ENCODE peak calls at places on chromosomes 13 and 19, in five cellular contexts. One of them, this sample, is unnamed.

GRCh38 chr13:107043016-107043957 is 475.4 kb upstream of the ARGLU1 start:
- DNase-seq in NCI-H1092: no peak
- DNase-seq in C1 segment of cervical spinal cord: no peak
- DNase-seq in stimulated activated CD8-positive, alpha-beta memory T cell treated with anti-CD3 and anti-CD28 coated beads, Interleukin-4, amount 100 ng/mL, for 4 hours: no peak
- DNase-seq in activated T-cell treated with anti-CD3 and anti-CD28 coated beads for 1 hour: no peak
- DNase-seq in this sample: no peak

GRCh38 chr13:64314286-64314685 is 2898.6 kb upstream of the PCDH20 start:
- DNase-seq in NCI-H1092: no peak
- DNase-seq in C1 segment of cervical spinal cord: no peak
- DNase-seq in stimulated activated CD8-positive, alpha-beta memory T cell treated with anti-CD3 and anti-CD28 coated beads, Interleukin-4, amount 100 ng/mL, for 4 hours: no peak
- DNase-seq in activated T-cell treated with anti-CD3 and anti-CD28 coated beads for 1 hour: no peak
- DNase-seq in this sample: peak

GRCh38 chr19:33402421-33403220 is 29.1 kb downstream of the CEBPG start:
- DNase-seq in NCI-H1092: no peak
- DNase-seq in C1 segment of cervical spinal cord: no peak
- DNase-seq in stimulated activated CD8-positive, alpha-beta memory T cell treated with anti-CD3 and anti-CD28 coated beads, Interleukin-4, amount 100 ng/mL, for 4 hours: no peak
- DNase-seq in activated T-cell treated with anti-CD3 and anti-CD28 coated beads for 1 hour: no peak
- DNase-seq in this sample: no peak

GRCh38 chr13:45325806-45326205 is 15.2 kb downstream of the TPT1 start:
- DNase-seq in NCI-H1092: no peak
- DNase-seq in C1 segment of cervical spinal cord: peak
- DNase-seq in stimulated activated CD8-positive, alpha-beta memory T cell treated with anti-CD3 and anti-CD28 coated beads, Interleukin-4, amount 100 ng/mL, for 4 hours: no peak
- DNase-seq in activated T-cell treated with anti-CD3 and anti-CD28 coated beads for 1 hour: no peak
- DNase-seq in this sample: peak

GRCh38 chr13:60169239-60170031 is 5.7 kb upstream of the DIAPH3 start:
- DNase-seq in NCI-H1092: no peak
- DNase-seq in C1 segment of cervical spinal cord: no peak
- DNase-seq in stimulated activated CD8-positive, alpha-beta memory T cell treated with anti-CD3 and anti-CD28 coated beads, Interleukin-4, amount 100 ng/mL, for 4 hours: no peak
- DNase-seq in activated T-cell treated with anti-CD3 and anti-CD28 coated beads for 1 hour: no peak
- DNase-seq in this sample: no peak

GRCh38 chr19:47598407-47599349 is 10.3 kb upstream of the BICRA start:
- DNase-seq in NCI-H1092: no peak
- DNase-seq in C1 segment of cervical spinal cord: no peak
- DNase-seq in stimulated activated CD8-positive, alpha-beta memory T cell treated with anti-CD3 and anti-CD28 coated beads, Interleukin-4, amount 100 ng/mL, for 4 hours: no peak
- DNase-seq in activated T-cell treated with anti-CD3 and anti-CD28 coated beads for 1 hour: no peak
- DNase-seq in this sample: peak

GRCh38 chr19:16627194-16627927 is 643 bp downstream of the MED26 start:
- DNase-seq in NCI-H1092: no peak
- DNase-seq in C1 segment of cervical spinal cord: no peak
- DNase-seq in stimulated activated CD8-positive, alpha-beta memory T cell treated with anti-CD3 and anti-CD28 coated beads, Interleukin-4, amount 100 ng/mL, for 4 hours: no peak
- DNase-seq in activated T-cell treated with anti-CD3 and anti-CD28 coated beads for 1 hour: no peak
- DNase-seq in this sample: no peak

GRCh38 chr19:21587549-21587948 is 82.1 kb downstream of the ZNF429 start:
- DNase-seq in NCI-H1092: no peak
- DNase-seq in C1 segment of cervical spinal cord: no peak
- DNase-seq in stimulated activated CD8-positive, alpha-beta memory T cell treated with anti-CD3 and anti-CD28 coated beads, Interleukin-4, amount 100 ng/mL, for 4 hours: no peak
- DNase-seq in activated T-cell treated with anti-CD3 and anti-CD28 coated beads for 1 hour: no peak
- DNase-seq in this sample: no peak

GRCh38 chr19:16001481-16002312 is 52.9 kb downstream of the OR10H4 start:
- DNase-seq in NCI-H1092: no peak
- DNase-seq in C1 segment of cervical spinal cord: no peak
- DNase-seq in stimulated activated CD8-positive, alpha-beta memory T cell treated with anti-CD3 and anti-CD28 coated beads, Interleukin-4, amount 100 ng/mL, for 4 hours: peak
- DNase-seq in activated T-cell treated with anti-CD3 and anti-CD28 coated beads for 1 hour: no peak
- DNase-seq in this sample: peak

GRCh38 chr19:17124025-17124424 is 48.4 kb downstream of the MYO9B start:
- DNase-seq in NCI-H1092: no peak
- DNase-seq in C1 segment of cervical spinal cord: no peak
- DNase-seq in stimulated activated CD8-positive, alpha-beta memory T cell treated with anti-CD3 and anti-CD28 coated beads, Interleukin-4, amount 100 ng/mL, for 4 hours: no peak
- DNase-seq in activated T-cell treated with anti-CD3 and anti-CD28 coated beads for 1 hour: no peak
- DNase-seq in this sample: no peak

GRCh38 chr13:49307365-49307764 is 59.6 kb downstream of the CDADC1 start:
- DNase-seq in NCI-H1092: no peak
- DNase-seq in C1 segment of cervical spinal cord: no peak
- DNase-seq in stimulated activated CD8-positive, alpha-beta memory T cell treated with anti-CD3 and anti-CD28 coated beads, Interleukin-4, amount 100 ng/mL, for 4 hours: no peak
- DNase-seq in activated T-cell treated with anti-CD3 and anti-CD28 coated beads for 1 hour: no peak
- DNase-seq in this sample: no peak

GRCh38 chr13:107928762-107929161 is 286.6 kb downstream of the LIG4 start:
- DNase-seq in NCI-H1092: no peak
- DNase-seq in C1 segment of cervical spinal cord: no peak
- DNase-seq in stimulated activated CD8-positive, alpha-beta memory T cell treated with anti-CD3 and anti-CD28 coated beads, Interleukin-4, amount 100 ng/mL, for 4 hours: no peak
- DNase-seq in activated T-cell treated with anti-CD3 and anti-CD28 coated beads for 1 hour: no peak
- DNase-seq in this sample: no peak

GRCh38 chr13:74258951-74259350 is 124.7 kb upstream of the KLF12 start:
- DNase-seq in NCI-H1092: no peak
- DNase-seq in C1 segment of cervical spinal cord: no peak
- DNase-seq in stimulated activated CD8-positive, alpha-beta memory T cell treated with anti-CD3 and anti-CD28 coated beads, Interleukin-4, amount 100 ng/mL, for 4 hours: no peak
- DNase-seq in activated T-cell treated with anti-CD3 and anti-CD28 coated beads for 1 hour: no peak
- DNase-seq in this sample: no peak

GRCh38 chr19:50792246-50792851 is 2.1 kb downstream of the ACP4 start:
- DNase-seq in NCI-H1092: no peak
- DNase-seq in C1 segment of cervical spinal cord: no peak
- DNase-seq in stimulated activated CD8-positive, alpha-beta memory T cell treated with anti-CD3 and anti-CD28 coated beads, Interleukin-4, amount 100 ng/mL, for 4 hours: no peak
- DNase-seq in activated T-cell treated with anti-CD3 and anti-CD28 coated beads for 1 hour: no peak
- DNase-seq in this sample: no peak

GRCh38 chr19:14494910-14495677 is 833 bp downstream of the GIPC1 start:
- DNase-seq in NCI-H1092: no peak
- DNase-seq in C1 segment of cervical spinal cord: no peak
- DNase-seq in stimulated activated CD8-positive, alpha-beta memory T cell treated with anti-CD3 and anti-CD28 coated beads, Interleukin-4, amount 100 ng/mL, for 4 hours: no peak
- DNase-seq in activated T-cell treated with anti-CD3 and anti-CD28 coated beads for 1 hour: no peak
- DNase-seq in this sample: no peak

GRCh38 chr13:87998081-87998480 is 326.9 kb downstream of the SLITRK5 start:
- DNase-seq in NCI-H1092: no peak
- DNase-seq in C1 segment of cervical spinal cord: no peak
- DNase-seq in stimulated activated CD8-positive, alpha-beta memory T cell treated with anti-CD3 and anti-CD28 coated beads, Interleukin-4, amount 100 ng/mL, for 4 hours: no peak
- DNase-seq in activated T-cell treated with anti-CD3 and anti-CD28 coated beads for 1 hour: no peak
- DNase-seq in this sample: no peak

GRCh38 chr13:42803563-42804212 is 22.3 kb downstream of the FAM216B start:
- DNase-seq in NCI-H1092: no peak
- DNase-seq in C1 segment of cervical spinal cord: no peak
- DNase-seq in stimulated activated CD8-positive, alpha-beta memory T cell treated with anti-CD3 and anti-CD28 coated beads, Interleukin-4, amount 100 ng/mL, for 4 hours: no peak
- DNase-seq in activated T-cell treated with anti-CD3 and anti-CD28 coated beads for 1 hour: no peak
- DNase-seq in this sample: peak

GRCh38 chr13:30787747-30788535 is 52.6 kb downstream of the ALOX5AP start:
- DNase-seq in NCI-H1092: no peak
- DNase-seq in C1 segment of cervical spinal cord: no peak
- DNase-seq in stimulated activated CD8-positive, alpha-beta memory T cell treated with anti-CD3 and anti-CD28 coated beads, Interleukin-4, amount 100 ng/mL, for 4 hours: no peak
- DNase-seq in activated T-cell treated with anti-CD3 and anti-CD28 coated beads for 1 hour: no peak
- DNase-seq in this sample: no peak

GRCh38 chr19:39405930-39406655 is 554 bp upstream of the ZFP36 start:
- DNase-seq in NCI-H1092: no peak
- DNase-seq in C1 segment of cervical spinal cord: no peak
- DNase-seq in stimulated activated CD8-positive, alpha-beta memory T cell treated with anti-CD3 and anti-CD28 coated beads, Interleukin-4, amount 100 ng/mL, for 4 hours: peak
- DNase-seq in activated T-cell treated with anti-CD3 and anti-CD28 coated beads for 1 hour: peak
- DNase-seq in this sample: no peak

GRCh38 chr13:86002921-86003488 is 203.8 kb upstream of the SLITRK6 start:
- DNase-seq in NCI-H1092: peak
- DNase-seq in C1 segment of cervical spinal cord: no peak
- DNase-seq in stimulated activated CD8-positive, alpha-beta memory T cell treated with anti-CD3 and anti-CD28 coated beads, Interleukin-4, amount 100 ng/mL, for 4 hours: no peak
- DNase-seq in activated T-cell treated with anti-CD3 and anti-CD28 coated beads for 1 hour: no peak
- DNase-seq in this sample: no peak

GRCh38 chr13:95360464-95361097 is 59.3 kb upstream of the ABCC4 start:
- DNase-seq in NCI-H1092: no peak
- DNase-seq in C1 segment of cervical spinal cord: no peak
- DNase-seq in stimulated activated CD8-positive, alpha-beta memory T cell treated with anti-CD3 and anti-CD28 coated beads, Interleukin-4, amount 100 ng/mL, for 4 hours: no peak
- DNase-seq in activated T-cell treated with anti-CD3 and anti-CD28 coated beads for 1 hour: no peak
- DNase-seq in this sample: no peak

GRCh38 chr19:2552859-2553258 is 76.9 kb downstream of the GADD45B start:
- DNase-seq in NCI-H1092: no peak
- DNase-seq in C1 segment of cervical spinal cord: no peak
- DNase-seq in stimulated activated CD8-positive, alpha-beta memory T cell treated with anti-CD3 and anti-CD28 coated beads, Interleukin-4, amount 100 ng/mL, for 4 hours: peak
- DNase-seq in activated T-cell treated with anti-CD3 and anti-CD28 coated beads for 1 hour: peak
- DNase-seq in this sample: no peak

GRCh38 chr19:18290250-18291018 is 9.0 kb upstream of the JUND start:
- DNase-seq in NCI-H1092: no peak
- DNase-seq in C1 segment of cervical spinal cord: no peak
- DNase-seq in stimulated activated CD8-positive, alpha-beta memory T cell treated with anti-CD3 and anti-CD28 coated beads, Interleukin-4, amount 100 ng/mL, for 4 hours: peak
- DNase-seq in activated T-cell treated with anti-CD3 and anti-CD28 coated beads for 1 hour: no peak
- DNase-seq in this sample: peak

GRCh38 chr19:15291089-15291488 is 41.2 kb downstream of the BRD4 start:
- DNase-seq in NCI-H1092: no peak
- DNase-seq in C1 segment of cervical spinal cord: no peak
- DNase-seq in stimulated activated CD8-positive, alpha-beta memory T cell treated with anti-CD3 and anti-CD28 coated beads, Interleukin-4, amount 100 ng/mL, for 4 hours: no peak
- DNase-seq in activated T-cell treated with anti-CD3 and anti-CD28 coated beads for 1 hour: no peak
- DNase-seq in this sample: no peak

GRCh38 chr19:37218592-37218935 is 550 bp downstream of the ZNF383 start:
- DNase-seq in NCI-H1092: no peak
- DNase-seq in C1 segment of cervical spinal cord: no peak
- DNase-seq in stimulated activated CD8-positive, alpha-beta memory T cell treated with anti-CD3 and anti-CD28 coated beads, Interleukin-4, amount 100 ng/mL, for 4 hours: no peak
- DNase-seq in activated T-cell treated with anti-CD3 and anti-CD28 coated beads for 1 hour: no peak
- DNase-seq in this sample: peak

GRCh38 chr13:40596484-40596883 is 70.0 kb downstream of the FOXO1 start:
- DNase-seq in NCI-H1092: no peak
- DNase-seq in C1 segment of cervical spinal cord: no peak
- DNase-seq in stimulated activated CD8-positive, alpha-beta memory T cell treated with anti-CD3 and anti-CD28 coated beads, Interleukin-4, amount 100 ng/mL, for 4 hours: no peak
- DNase-seq in activated T-cell treated with anti-CD3 and anti-CD28 coated beads for 1 hour: no peak
- DNase-seq in this sample: no peak

GRCh38 chr19:31141301-31141700 is 207.9 kb downstream of the TSHZ3 start:
- DNase-seq in NCI-H1092: no peak
- DNase-seq in C1 segment of cervical spinal cord: no peak
- DNase-seq in stimulated activated CD8-positive, alpha-beta memory T cell treated with anti-CD3 and anti-CD28 coated beads, Interleukin-4, amount 100 ng/mL, for 4 hours: no peak
- DNase-seq in activated T-cell treated with anti-CD3 and anti-CD28 coated beads for 1 hour: no peak
- DNase-seq in this sample: no peak

GRCh38 chr13:39512687-39513086 is 90.3 kb downstream of the LHFPL6 start:
- DNase-seq in NCI-H1092: no peak
- DNase-seq in C1 segment of cervical spinal cord: no peak
- DNase-seq in stimulated activated CD8-positive, alpha-beta memory T cell treated with anti-CD3 and anti-CD28 coated beads, Interleukin-4, amount 100 ng/mL, for 4 hours: no peak
- DNase-seq in activated T-cell treated with anti-CD3 and anti-CD28 coated beads for 1 hour: no peak
- DNase-seq in this sample: no peak

GRCh38 chr13:49678172-49678914 is 12.9 kb downstream of the EBPL start:
- DNase-seq in NCI-H1092: no peak
- DNase-seq in C1 segment of cervical spinal cord: no peak
- DNase-seq in stimulated activated CD8-positive, alpha-beta memory T cell treated with anti-CD3 and anti-CD28 coated beads, Interleukin-4, amount 100 ng/mL, for 4 hours: no peak
- DNase-seq in activated T-cell treated with anti-CD3 and anti-CD28 coated beads for 1 hour: no peak
- DNase-seq in this sample: no peak

GRCh38 chr13:48151343-48151742 is 56.4 kb upstream of the MED4 start:
- DNase-seq in NCI-H1092: no peak
- DNase-seq in C1 segment of cervical spinal cord: no peak
- DNase-seq in stimulated activated CD8-positive, alpha-beta memory T cell treated with anti-CD3 and anti-CD28 coated beads, Interleukin-4, amount 100 ng/mL, for 4 hours: no peak
- DNase-seq in activated T-cell treated with anti-CD3 and anti-CD28 coated beads for 1 hour: no peak
- DNase-seq in this sample: no peak

GRCh38 chr13:41827507-41828213 is 133.2 kb downstream of the VWA8 start:
- DNase-seq in NCI-H1092: no peak
- DNase-seq in C1 segment of cervical spinal cord: peak
- DNase-seq in stimulated activated CD8-positive, alpha-beta memory T cell treated with anti-CD3 and anti-CD28 coated beads, Interleukin-4, amount 100 ng/mL, for 4 hours: no peak
- DNase-seq in activated T-cell treated with anti-CD3 and anti-CD28 coated beads for 1 hour: no peak
- DNase-seq in this sample: peak

GRCh38 chr13:73717632-73718031 is 416.6 kb downstream of the KLF12 start:
- DNase-seq in NCI-H1092: no peak
- DNase-seq in C1 segment of cervical spinal cord: no peak
- DNase-seq in stimulated activated CD8-positive, alpha-beta memory T cell treated with anti-CD3 and anti-CD28 coated beads, Interleukin-4, amount 100 ng/mL, for 4 hours: no peak
- DNase-seq in activated T-cell treated with anti-CD3 and anti-CD28 coated beads for 1 hour: no peak
- DNase-seq in this sample: peak